ENCODE peak calls at places on chromosomes 2 and 18, in five cellular contexts. One of them, this sample, is unnamed.

GRCh38 chr2:72037322-72037721 is 110.3 kb downstream of the CYP26B1 start:
- DNase-seq in GM12878: no peak
- DNase-seq in HepG2: no peak
- DNase-seq in H1: no peak
- DNase-seq in NT2/D1: no peak
- DNase-seq in this sample: peak

GRCh38 chr2:182854405-182855105 is 11.9 kb downstream of the FRZB start:
- DNase-seq in NT2/D1: no peak
- DNase-seq in HepG2: no peak
- DNase-seq in H1: no peak
- DNase-seq in GM12878: no peak
- DNase-seq in this sample: no peak

GRCh38 chr18:58268849-58269248 is 224.8 kb downstream of the NEDD4L start:
- DNase-seq in NT2/D1: no peak
- DNase-seq in HepG2: no peak
- DNase-seq in H1: no peak
- DNase-seq in GM12878: no peak
- DNase-seq in this sample: no peak

GRCh38 chr2:161570424-161571050 is 53.7 kb upstream of the SLC4A10 start:
- DNase-seq in GM12878: no peak
- DNase-seq in H1: no peak
- DNase-seq in NT2/D1: no peak
- DNase-seq in HepG2: peak
- DNase-seq in this sample: peak

GRCh38 chr2:164260506-164260905 is 360.8 kb downstream of the GRB14 start:
- DNase-seq in H1: no peak
- DNase-seq in GM12878: no peak
- DNase-seq in NT2/D1: no peak
- DNase-seq in HepG2: no peak
- DNase-seq in this sample: no peak

GRCh38 chr2:108641766-108642165 is 77.5 kb upstream of the RANBP2 start:
- DNase-seq in NT2/D1: no peak
- DNase-seq in H1: no peak
- DNase-seq in GM12878: no peak
- DNase-seq in HepG2: no peak
- DNase-seq in this sample: no peak

GRCh38 chr2:26530141-26530540 is 52.2 kb upstream of the OTOF start:
- DNase-seq in HepG2: no peak
- DNase-seq in H1: no peak
- DNase-seq in NT2/D1: no peak
- DNase-seq in GM12878: no peak
- DNase-seq in this sample: no peak

GRCh38 chr2:241218131-241219029 is 29.9 kb downstream of the ANO7 start:
- DNase-seq in GM12878: peak
- DNase-seq in H1: peak
- DNase-seq in HepG2: peak
- DNase-seq in NT2/D1: peak
- DNase-seq in this sample: peak

GRCh38 chr2:191166111-191166755 is 15.4 kb upstream of the STAT4 start:
- DNase-seq in GM12878: no peak
- DNase-seq in NT2/D1: no peak
- DNase-seq in HepG2: peak
- DNase-seq in H1: no peak
- DNase-seq in this sample: peak

GRCh38 chr18:36493349-36494281 is 196.1 kb downstream of the FHOD3 start:
- DNase-seq in HepG2: peak
- DNase-seq in GM12878: no peak
- DNase-seq in NT2/D1: no peak
- DNase-seq in H1: no peak
- DNase-seq in this sample: no peak

GRCh38 chr2:215532844-215533243 is 97.0 kb upstream of the FN1 start:
- DNase-seq in HepG2: peak
- DNase-seq in GM12878: no peak
- DNase-seq in H1: no peak
- DNase-seq in NT2/D1: no peak
- DNase-seq in this sample: no peak

GRCh38 chr18:58493070-58493469 is 135.8 kb downstream of the ALPK2 start:
- DNase-seq in GM12878: no peak
- DNase-seq in HepG2: no peak
- DNase-seq in NT2/D1: no peak
- DNase-seq in H1: no peak
- DNase-seq in this sample: no peak

GRCh38 chr2:233118601-233119000 is 58.5 kb downstream of the INPP5D start:
- DNase-seq in GM12878: no peak
- DNase-seq in H1: no peak
- DNase-seq in NT2/D1: no peak
- DNase-seq in HepG2: no peak
- DNase-seq in this sample: no peak

GRCh38 chr2:239869272-239870155 is 155.6 kb downstream of the NDUFA10 start:
- DNase-seq in NT2/D1: no peak
- DNase-seq in H1: peak
- DNase-seq in GM12878: no peak
- DNase-seq in HepG2: no peak
- DNase-seq in this sample: no peak

GRCh38 chr2:11465485-11466306 is at the start of gene E2F6:
- DNase-seq in GM12878: peak
- DNase-seq in HepG2: peak
- DNase-seq in H1: peak
- DNase-seq in NT2/D1: peak
- DNase-seq in this sample: peak

GRCh38 chr2:233817305-233817980 is 36.9 kb downstream of the HJURP start:
- DNase-seq in GM12878: no peak
- DNase-seq in HepG2: no peak
- DNase-seq in NT2/D1: no peak
- DNase-seq in H1: no peak
- DNase-seq in this sample: no peak

GRCh38 chr2:9644603-9645002 is 13.8 kb upstream of the YWHAQ start:
- DNase-seq in GM12878: no peak
- DNase-seq in H1: no peak
- DNase-seq in HepG2: no peak
- DNase-seq in NT2/D1: no peak
- DNase-seq in this sample: no peak

GRCh38 chr18:12291161-12291560 is 16.9 kb upstream of the TUBB6 start:
- DNase-seq in NT2/D1: no peak
- DNase-seq in H1: no peak
- DNase-seq in HepG2: no peak
- DNase-seq in GM12878: no peak
- DNase-seq in this sample: no peak

GRCh38 chr2:235737840-235738239 is 244.0 kb downstream of the AGAP1 start:
- DNase-seq in HepG2: no peak
- DNase-seq in H1: no peak
- DNase-seq in NT2/D1: no peak
- DNase-seq in GM12878: no peak
- DNase-seq in this sample: no peak

GRCh38 chr2:20514596-20515269 is 67.9 kb downstream of the RHOB start:
- DNase-seq in HepG2: no peak
- DNase-seq in H1: no peak
- DNase-seq in NT2/D1: peak
- DNase-seq in GM12878: no peak
- DNase-seq in this sample: no peak

GRCh38 chr2:171788316-171788993 is 101.2 kb downstream of the DYNC1I2 start:
- DNase-seq in H1: no peak
- DNase-seq in NT2/D1: no peak
- DNase-seq in GM12878: no peak
- DNase-seq in HepG2: no peak
- DNase-seq in this sample: no peak
- TF ChIP-seq SUZ12 in H1: no peak
- TF ChIP-seq SUZ12 in NT2/D1: no peak
- TF ChIP-seq SUZ12 in GM12878: no peak
- TF ChIP-seq SUZ12 in HepG2: no peak
- TF ChIP-seq SUZ12 in this sample: no peak

GRCh38 chr2:55056024-55056521 is 5.8 kb upstream of the RTN4 start:
- DNase-seq in NT2/D1: no peak
- DNase-seq in GM12878: no peak
- DNase-seq in H1: no peak
- DNase-seq in HepG2: no peak
- DNase-seq in this sample: no peak
- TF ChIP-seq SUZ12 in NT2/D1: no peak
- TF ChIP-seq SUZ12 in GM12878: no peak
- TF ChIP-seq SUZ12 in H1: no peak
- TF ChIP-seq SUZ12 in HepG2: no peak
- TF ChIP-seq SUZ12 in this sample: no peak

GRCh38 chr2:85649201-85650190 is 18.5 kb downstream of the SFTPB start:
- DNase-seq in NT2/D1: no peak
- DNase-seq in GM12878: no peak
- DNase-seq in H1: no peak
- DNase-seq in HepG2: no peak
- DNase-seq in this sample: no peak
- TF ChIP-seq SUZ12 in NT2/D1: no peak
- TF ChIP-seq SUZ12 in GM12878: no peak
- TF ChIP-seq SUZ12 in H1: no peak
- TF ChIP-seq SUZ12 in HepG2: no peak
- TF ChIP-seq SUZ12 in this sample: no peak

GRCh38 chr2:25435421-25435820 is 93.7 kb upstream of the DNMT3A start:
- DNase-seq in H1: no peak
- DNase-seq in HepG2: no peak
- DNase-seq in GM12878: no peak
- DNase-seq in NT2/D1: no peak
- DNase-seq in this sample: no peak

GRCh38 chr2:25430556-25430955 is 88.8 kb upstream of the DNMT3A start:
- DNase-seq in NT2/D1: no peak
- DNase-seq in H1: no peak
- DNase-seq in HepG2: no peak
- DNase-seq in GM12878: no peak
- DNase-seq in this sample: no peak

GRCh38 chr2:25426326-25426725 is 84.6 kb upstream of the DNMT3A start:
- DNase-seq in NT2/D1: no peak
- DNase-seq in GM12878: no peak
- DNase-seq in HepG2: no peak
- DNase-seq in H1: no peak
- DNase-seq in this sample: no peak

GRCh38 chr2:25431604-25432003 is 89.9 kb upstream of the DNMT3A start:
- DNase-seq in GM12878: no peak
- DNase-seq in HepG2: no peak
- DNase-seq in NT2/D1: no peak
- DNase-seq in H1: no peak
- DNase-seq in this sample: no peak
- TF ChIP-seq SUZ12 in GM12878: no peak
- TF ChIP-seq SUZ12 in HepG2: no peak
- TF ChIP-seq SUZ12 in NT2/D1: no peak
- TF ChIP-seq SUZ12 in H1: no peak
- TF ChIP-seq SUZ12 in this sample: no peak